ENCODE peak calls at places on chromosomes 11 and 22, in five cellular contexts. One of them, this sample, is unnamed.

GRCh38 chr11:46295312-46295995 is 18.0 kb downstream of the CREB3L1 start:
- DNase-seq in mammary epithelial cell: peak
- DNase-seq in ELF-1: peak
- DNase-seq in activated gamma-delta T cell treated with anti-CD3 and anti-CD28 coated beads, Interleukin-2, amount 50 U/mL, for 16 hours: peak
- DNase-seq in activated CD4-positive, alpha-beta T cell treated with anti-CD3 and anti-CD28 coated beads for 24 hours: peak
- DNase-seq in this sample: peak

GRCh38 chr11:10390375-10390774 is 64.7 kb upstream of the AMPD3 start:
- DNase-seq in mammary epithelial cell: no peak
- DNase-seq in ELF-1: no peak
- DNase-seq in activated gamma-delta T cell treated with anti-CD3 and anti-CD28 coated beads, Interleukin-2, amount 50 U/mL, for 16 hours: no peak
- DNase-seq in activated CD4-positive, alpha-beta T cell treated with anti-CD3 and anti-CD28 coated beads for 24 hours: no peak
- DNase-seq in this sample: no peak

GRCh38 chr22:45329536-45329936 is 19.8 kb downstream of the FAM118A start:
- DNase-seq in mammary epithelial cell: no peak
- DNase-seq in ELF-1: no peak
- DNase-seq in activated gamma-delta T cell treated with anti-CD3 and anti-CD28 coated beads, Interleukin-2, amount 50 U/mL, for 16 hours: no peak
- DNase-seq in activated CD4-positive, alpha-beta T cell treated with anti-CD3 and anti-CD28 coated beads for 24 hours: no peak
- DNase-seq in this sample: no peak

GRCh38 chr11:73907191-73907590 is 30.4 kb downstream of the PAAF1 start:
- DNase-seq in mammary epithelial cell: peak
- DNase-seq in ELF-1: peak
- DNase-seq in activated gamma-delta T cell treated with anti-CD3 and anti-CD28 coated beads, Interleukin-2, amount 50 U/mL, for 16 hours: no peak
- DNase-seq in activated CD4-positive, alpha-beta T cell treated with anti-CD3 and anti-CD28 coated beads for 24 hours: no peak
- DNase-seq in this sample: no peak

GRCh38 chr11:114087028-114087427 is 27.5 kb downstream of the ZBTB16 start:
- DNase-seq in mammary epithelial cell: no peak
- DNase-seq in ELF-1: no peak
- DNase-seq in activated gamma-delta T cell treated with anti-CD3 and anti-CD28 coated beads, Interleukin-2, amount 50 U/mL, for 16 hours: no peak
- DNase-seq in activated CD4-positive, alpha-beta T cell treated with anti-CD3 and anti-CD28 coated beads for 24 hours: no peak
- DNase-seq in this sample: no peak

GRCh38 chr11:27075655-27076054 is 35.0 kb downstream of the BBOX1 start:
- DNase-seq in mammary epithelial cell: no peak
- DNase-seq in ELF-1: no peak
- DNase-seq in activated gamma-delta T cell treated with anti-CD3 and anti-CD28 coated beads, Interleukin-2, amount 50 U/mL, for 16 hours: no peak
- DNase-seq in activated CD4-positive, alpha-beta T cell treated with anti-CD3 and anti-CD28 coated beads for 24 hours: no peak
- DNase-seq in this sample: no peak

GRCh38 chr11:57596266-57596885 is 1.1 kb upstream of the SERPING1 start:
- DNase-seq in mammary epithelial cell: no peak
- DNase-seq in ELF-1: no peak
- DNase-seq in activated gamma-delta T cell treated with anti-CD3 and anti-CD28 coated beads, Interleukin-2, amount 50 U/mL, for 16 hours: no peak
- DNase-seq in activated CD4-positive, alpha-beta T cell treated with anti-CD3 and anti-CD28 coated beads for 24 hours: no peak
- DNase-seq in this sample: no peak

GRCh38 chr11:75558939-75559843 is 2.9 kb upstream of the SERPINH1 start:
- DNase-seq in mammary epithelial cell: no peak
- DNase-seq in ELF-1: peak
- DNase-seq in activated gamma-delta T cell treated with anti-CD3 and anti-CD28 coated beads, Interleukin-2, amount 50 U/mL, for 16 hours: no peak
- DNase-seq in activated CD4-positive, alpha-beta T cell treated with anti-CD3 and anti-CD28 coated beads for 24 hours: no peak
- DNase-seq in this sample: no peak

GRCh38 chr11:69493931-69494821 is 12.7 kb downstream of the LINC01488 start:
- DNase-seq in mammary epithelial cell: no peak
- DNase-seq in ELF-1: no peak
- DNase-seq in activated gamma-delta T cell treated with anti-CD3 and anti-CD28 coated beads, Interleukin-2, amount 50 U/mL, for 16 hours: no peak
- DNase-seq in activated CD4-positive, alpha-beta T cell treated with anti-CD3 and anti-CD28 coated beads for 24 hours: no peak
- DNase-seq in this sample: no peak

GRCh38 chr22:34800265-34800664 is 265.7 kb upstream of the ISX start:
- DNase-seq in mammary epithelial cell: peak
- DNase-seq in ELF-1: no peak
- DNase-seq in activated gamma-delta T cell treated with anti-CD3 and anti-CD28 coated beads, Interleukin-2, amount 50 U/mL, for 16 hours: no peak
- DNase-seq in activated CD4-positive, alpha-beta T cell treated with anti-CD3 and anti-CD28 coated beads for 24 hours: no peak
- DNase-seq in this sample: no peak

GRCh38 chr22:41650821-41651220 is 29.7 kb downstream of the XRCC6 start:
- DNase-seq in mammary epithelial cell: no peak
- DNase-seq in ELF-1: no peak
- DNase-seq in activated gamma-delta T cell treated with anti-CD3 and anti-CD28 coated beads, Interleukin-2, amount 50 U/mL, for 16 hours: no peak
- DNase-seq in activated CD4-positive, alpha-beta T cell treated with anti-CD3 and anti-CD28 coated beads for 24 hours: no peak
- DNase-seq in this sample: no peak

GRCh38 chr11:118439656-118440055 is 3.4 kb downstream of the KMT2A start:
- DNase-seq in mammary epithelial cell: no peak
- DNase-seq in ELF-1: no peak
- DNase-seq in activated gamma-delta T cell treated with anti-CD3 and anti-CD28 coated beads, Interleukin-2, amount 50 U/mL, for 16 hours: no peak
- DNase-seq in activated CD4-positive, alpha-beta T cell treated with anti-CD3 and anti-CD28 coated beads for 24 hours: no peak
- DNase-seq in this sample: no peak

GRCh38 chr22:45602004-45602733 is 69.5 kb upstream of the ATXN10 start:
- DNase-seq in mammary epithelial cell: no peak
- DNase-seq in ELF-1: peak
- DNase-seq in activated gamma-delta T cell treated with anti-CD3 and anti-CD28 coated beads, Interleukin-2, amount 50 U/mL, for 16 hours: no peak
- DNase-seq in activated CD4-positive, alpha-beta T cell treated with anti-CD3 and anti-CD28 coated beads for 24 hours: no peak
- DNase-seq in this sample: no peak

GRCh38 chr11:12088047-12088481 is 22.3 kb upstream of the MICAL2 start:
- DNase-seq in mammary epithelial cell: peak
- DNase-seq in ELF-1: peak
- DNase-seq in activated gamma-delta T cell treated with anti-CD3 and anti-CD28 coated beads, Interleukin-2, amount 50 U/mL, for 16 hours: no peak
- DNase-seq in activated CD4-positive, alpha-beta T cell treated with anti-CD3 and anti-CD28 coated beads for 24 hours: no peak
- DNase-seq in this sample: no peak

GRCh38 chr11:101444851-101445250 is 139.0 kb downstream of the TRPC6 start:
- DNase-seq in mammary epithelial cell: no peak
- DNase-seq in ELF-1: no peak
- DNase-seq in activated gamma-delta T cell treated with anti-CD3 and anti-CD28 coated beads, Interleukin-2, amount 50 U/mL, for 16 hours: no peak
- DNase-seq in activated CD4-positive, alpha-beta T cell treated with anti-CD3 and anti-CD28 coated beads for 24 hours: no peak
- DNase-seq in this sample: no peak

GRCh38 chr22:48535868-48536690 is 1291.6 kb downstream of the BRD1 start:
- DNase-seq in mammary epithelial cell: no peak
- DNase-seq in ELF-1: no peak
- DNase-seq in activated gamma-delta T cell treated with anti-CD3 and anti-CD28 coated beads, Interleukin-2, amount 50 U/mL, for 16 hours: no peak
- DNase-seq in activated CD4-positive, alpha-beta T cell treated with anti-CD3 and anti-CD28 coated beads for 24 hours: no peak
- DNase-seq in this sample: no peak

GRCh38 chr11:130325691-130326090 is 11.0 kb upstream of the ZBTB44 start:
- DNase-seq in mammary epithelial cell: no peak
- DNase-seq in ELF-1: no peak
- DNase-seq in activated gamma-delta T cell treated with anti-CD3 and anti-CD28 coated beads, Interleukin-2, amount 50 U/mL, for 16 hours: no peak
- DNase-seq in activated CD4-positive, alpha-beta T cell treated with anti-CD3 and anti-CD28 coated beads for 24 hours: no peak
- DNase-seq in this sample: no peak

GRCh38 chr11:65498977-65499712 is at the start of gene MALAT1:
- DNase-seq in mammary epithelial cell: peak
- DNase-seq in ELF-1: peak
- DNase-seq in activated gamma-delta T cell treated with anti-CD3 and anti-CD28 coated beads, Interleukin-2, amount 50 U/mL, for 16 hours: peak
- DNase-seq in activated CD4-positive, alpha-beta T cell treated with anti-CD3 and anti-CD28 coated beads for 24 hours: peak
- DNase-seq in this sample: peak

GRCh38 chr11:70241709-70242108 is 28.8 kb upstream of the PPFIA1 start:
- DNase-seq in mammary epithelial cell: no peak
- DNase-seq in ELF-1: no peak
- DNase-seq in activated gamma-delta T cell treated with anti-CD3 and anti-CD28 coated beads, Interleukin-2, amount 50 U/mL, for 16 hours: no peak
- DNase-seq in activated CD4-positive, alpha-beta T cell treated with anti-CD3 and anti-CD28 coated beads for 24 hours: no peak
- DNase-seq in this sample: no peak

GRCh38 chr11:36108812-36109498 is 165.1 kb downstream of the LDLRAD3 start:
- DNase-seq in mammary epithelial cell: no peak
- DNase-seq in ELF-1: no peak
- DNase-seq in activated gamma-delta T cell treated with anti-CD3 and anti-CD28 coated beads, Interleukin-2, amount 50 U/mL, for 16 hours: no peak
- DNase-seq in activated CD4-positive, alpha-beta T cell treated with anti-CD3 and anti-CD28 coated beads for 24 hours: no peak
- DNase-seq in this sample: no peak

GRCh38 chr22:44550666-44551491 is 52.8 kb upstream of the RTL6 start:
- DNase-seq in mammary epithelial cell: peak
- DNase-seq in ELF-1: peak
- DNase-seq in activated gamma-delta T cell treated with anti-CD3 and anti-CD28 coated beads, Interleukin-2, amount 50 U/mL, for 16 hours: no peak
- DNase-seq in activated CD4-positive, alpha-beta T cell treated with anti-CD3 and anti-CD28 coated beads for 24 hours: no peak
- DNase-seq in this sample: no peak

GRCh38 chr11:74024630-74025029 is 15.7 kb upstream of the UCP3 start:
- DNase-seq in mammary epithelial cell: peak
- DNase-seq in ELF-1: no peak
- DNase-seq in activated gamma-delta T cell treated with anti-CD3 and anti-CD28 coated beads, Interleukin-2, amount 50 U/mL, for 16 hours: no peak
- DNase-seq in activated CD4-positive, alpha-beta T cell treated with anti-CD3 and anti-CD28 coated beads for 24 hours: no peak
- DNase-seq in this sample: no peak